ENCODE peak calls at places on chromosome 15, in seven cellular contexts. A, V, Z, O, M, E and W are unnamed samples.

GRCh38 chr15:69570997-69571396 is 118.4 kb downstream of the RPLP1 start:
- ATAC-seq in A (no peak), V (no peak), Z (no peak), O (no peak), M (no peak), E (no peak), W (no peak)

GRCh38 chr15:87949934-87950298 is 306.6 kb downstream of the NTRK3 start:
- ATAC-seq in A (no peak), V (no peak), Z (peak; percentile 79), O (no peak), M (no peak), E (no peak), W (no peak)

GRCh38 chr15:66907826-66908502 is 157.4 kb upstream of the SMAD3 start:
- ATAC-seq in A (no peak), V (no peak), Z (peak; percentile 86), O (peak; percentile 46), M (no peak), E (no peak), W (no peak)

GRCh38 chr15:34490421-34491193 is 53.0 kb upstream of the GOLGA8A start:
- ATAC-seq in A (no peak), V (no peak), Z (no peak), O (no peak), M (no peak), E (no peak), W (no peak)

GRCh38 chr15:95799286-95800187 is 531.0 kb upstream of the NR2F2 start:
- ATAC-seq in A (no peak), V (no peak), Z (no peak), O (peak; percentile 57), M (no peak), E (no peak), W (no peak)

GRCh38 chr15:74203914-74204431 is 1.4 kb upstream of the STRA6 start:
- ATAC-seq in A (no peak), V (no peak), Z (peak; percentile 48), O (no peak), M (no peak), E (no peak), W (no peak)

GRCh38 chr15:101033801-101034200 is 114.6 kb downstream of the LRRK1 start:
- ATAC-seq in A (no peak), V (no peak), Z (no peak), O (no peak), M (no peak), E (no peak), W (no peak)

GRCh38 chr15:31405200-31405929 is 78.7 kb downstream of the KLF13 start:
- ATAC-seq in A (no peak), V (peak; percentile 78), Z (no peak), O (no peak), M (no peak), E (peak; percentile 58), W (peak; percentile 64)

GRCh38 chr15:74173545-74174215 is at the start of gene ISLR:
- ATAC-seq in A (no peak), V (no peak), Z (peak; percentile 74), O (no peak), M (no peak), E (no peak), W (no peak)

GRCh38 chr15:90142216-90143175 is 40.2 kb upstream of the IDH2 start:
- ATAC-seq in A (no peak), V (peak; percentile 84), Z (no peak), O (no peak), M (peak; percentile 62), E (peak; percentile 64), W (peak; percentile 78)

GRCh38 chr15:90097475-90097874 is 4.8 kb downstream of the IDH2 start:
- ATAC-seq in A (no peak), V (peak; percentile 69), Z (no peak), O (no peak), M (peak; percentile 81), E (peak; percentile 72), W (peak; percentile 76)

GRCh38 chr15:92020765-92021164 is 167.3 kb downstream of the SLCO3A1 start:
- ATAC-seq in A (peak; percentile 12), V (peak; percentile 21), Z (no peak), O (no peak), M (peak; percentile 3), E (no peak), W (no peak)

GRCh38 chr15:74383695-74384565 is 16.5 kb upstream of the CYP11A1 start:
- ATAC-seq in A (no peak), V (peak; percentile 77), Z (no peak), O (no peak), M (no peak), E (peak; percentile 79), W (peak; percentile 80)

GRCh38 chr15:66253643-66254363 is at the start of gene MEGF11:
- ATAC-seq in A (peak; percentile 32), V (peak; percentile 32), Z (peak; percentile 47), O (peak; percentile 61), M (no peak), E (peak; percentile 19), W (peak; percentile 22)